ENCODE peak calls at places on chromosomes 3 and 15, in seven cellular contexts. J is astrocyte; G is stimulated activated CD4-positive, alpha-beta T cell treated with anti-CD3 and anti-CD28 coated beads, TNF-alpha, amount 100 ng/mL, for 4 hours; C is AG09319; T is fibroblast of the aortic adventitia; X is activated gamma-delta T cell treated with Interleukin-2 at 50 U/mL for 16 hours; L is T follicular helper cell. D is an unnamed sample.

GRCh38 chr15:93037341-93038063 is 51.5 kb downstream of the RGMA start:
- DNase-seq in L (no peak), T (peak; percentile 68), X (no peak), J (peak; percentile 20), C (no peak), G (no peak), D (peak; percentile 56)

GRCh38 chr3:134567605-134568004 is 81.7 kb downstream of the CEP63 start:
- DNase-seq in X (no peak), G (no peak), J (no peak), C (no peak), T (no peak), L (no peak), D (no peak)

GRCh38 chr3:171845541-171846284 is 2.6 kb downstream of the TMEM212 start:
- DNase-seq in T (no peak), G (no peak), C (no peak), J (no peak), L (no peak), X (no peak), D (no peak)

GRCh38 chr3:111521881-111522280 is 20.1 kb upstream of the CD96 start:
- DNase-seq in C (no peak), T (peak; percentile 33), G (no peak), L (no peak), X (no peak), J (peak; percentile 64), D (no peak)

GRCh38 chr15:66139816-66140215 is 113.7 kb downstream of the MEGF11 start:
- DNase-seq in C (no peak), G (no peak), X (no peak), J (no peak), T (no peak), L (no peak), D (no peak)

GRCh38 chr15:48358229-48358641 is 27.0 kb downstream of the DUT start:
- DNase-seq in L (no peak), T (peak; percentile 78), J (peak; percentile 36), C (no peak), G (no peak), X (no peak), D (no peak)

GRCh38 chr15:74324714-74325113 is 42.7 kb downstream of the CYP11A1 start:
- DNase-seq in C (no peak), L (no peak), J (no peak), G (no peak), T (no peak), X (no peak), D (no peak)

GRCh38 chr3:74423867-74424266 is 190.6 kb downstream of the CNTN3 start:
- DNase-seq in G (no peak), J (no peak), L (no peak), C (no peak), X (no peak), T (no peak), D (no peak)

GRCh38 chr3:190252080-190252479 is 70.2 kb downstream of the CLDN1 start:
- DNase-seq in G (no peak), X (no peak), J (peak; percentile 17), T (peak; percentile 89), C (peak; percentile 34), L (no peak), D (peak; percentile 64)

D was measured in mammary epithelial cell.